ENCODE peak calls at places on chromosomes 5 and 9, in eight cellular contexts. Y, N, U, G, P, E, M and W are unnamed samples.

GRCh38 chr9:20623021-20623747 is 885 bp upstream of the MLLT3 start:
- DNase-seq in P (peak), Y (no peak), G (peak), U (peak), N (peak), M (peak), E (peak), W (no peak)

GRCh38 chr9:133423216-133423615 is 1.0 kb downstream of the ADAMTS13 start:
- DNase-seq in G (no peak), N (no peak), P (peak), E (no peak), M (no peak), Y (no peak), U (no peak), W (no peak)

GRCh38 chr5:95823738-95824609 is 1.4 kb upstream of the GLRX start:
- DNase-seq in G (peak), M (peak), P (peak), U (peak), E (peak), N (peak), Y (peak), W (peak)

GRCh38 chr9:112174223-112174964 is 703 bp downstream of the SUSD1 start:
- DNase-seq in U (peak), E (peak), Y (peak), G (no peak), N (peak), M (no peak), P (peak), W (peak)

GRCh38 chr9:112048924-112049785 is 125.9 kb downstream of the SUSD1 start:
- DNase-seq in G (no peak), U (no peak), P (peak), N (no peak), E (no peak), M (no peak), Y (no peak), W (no peak)

GRCh38 chr5:147451125-147451524 is 58.7 kb downstream of the DPYSL3 start:
- DNase-seq in G (no peak), N (no peak), P (no peak), Y (no peak), U (no peak), E (no peak), M (no peak), W (no peak)

GRCh38 chr5:111830333-111830732 is 73.3 kb upstream of the NREP start:
- DNase-seq in M (no peak), N (no peak), P (peak), Y (no peak), G (no peak), U (no peak), E (no peak), W (peak)

GRCh38 chr9:90915693-90916092 is 114.1 kb downstream of the SYK start:
- DNase-seq in Y (no peak), G (no peak), N (no peak), U (peak), P (peak), E (peak), M (peak), W (peak)

GRCh38 chr9:87874320-87874655 is 8.4 kb upstream of the SPATA31E1 start:
- DNase-seq in Y (no peak), N (no peak), M (no peak), U (no peak), G (no peak), P (no peak), E (no peak), W (no peak)

GRCh38 chr9:125172351-125172750 is 17.3 kb downstream of the PPP6C start:
- DNase-seq in E (no peak), P (no peak), Y (no peak), G (no peak), M (no peak), N (no peak), U (no peak), W (no peak)

GRCh38 chr5:137218471-137218870 is 280.7 kb downstream of the SPOCK1 start:
- DNase-seq in G (no peak), M (no peak), Y (no peak), N (no peak), U (no peak), P (peak), E (peak), W (no peak)

GRCh38 chr9:19161257-19162025 is 34.1 kb upstream of the PLIN2 start:
- DNase-seq in N (no peak), M (peak), E (peak), P (peak), Y (peak), U (peak), G (peak), W (peak)

GRCh38 chr5:56514246-56514645 is 281.1 kb upstream of the ANKRD55 start:
- DNase-seq in U (no peak), G (no peak), E (no peak), Y (no peak), P (no peak), N (no peak), M (no peak), W (no peak)

GRCh38 chr9:101018391-101018990 is 10.0 kb upstream of the PLPPR1 start:
- DNase-seq in P (no peak), Y (no peak), G (no peak), N (no peak), U (no peak), E (no peak), M (no peak), W (no peak)
- TF ChIP-seq POLR2A in P (no peak), Y (no peak), G (no peak), N (no peak), U (no peak), E (no peak), M (no peak), W (no peak)

GRCh38 chr9:113719919-113720318 is 156.2 kb upstream of the ZNF618 start:
- DNase-seq in N (no peak), E (no peak), G (no peak), U (no peak), P (no peak), M (no peak), Y (no peak), W (no peak)
- TF ChIP-seq POLR2A in N (no peak), E (no peak), G (no peak), U (no peak), P (no peak), M (no peak), Y (no peak), W (no peak)

DNA sequence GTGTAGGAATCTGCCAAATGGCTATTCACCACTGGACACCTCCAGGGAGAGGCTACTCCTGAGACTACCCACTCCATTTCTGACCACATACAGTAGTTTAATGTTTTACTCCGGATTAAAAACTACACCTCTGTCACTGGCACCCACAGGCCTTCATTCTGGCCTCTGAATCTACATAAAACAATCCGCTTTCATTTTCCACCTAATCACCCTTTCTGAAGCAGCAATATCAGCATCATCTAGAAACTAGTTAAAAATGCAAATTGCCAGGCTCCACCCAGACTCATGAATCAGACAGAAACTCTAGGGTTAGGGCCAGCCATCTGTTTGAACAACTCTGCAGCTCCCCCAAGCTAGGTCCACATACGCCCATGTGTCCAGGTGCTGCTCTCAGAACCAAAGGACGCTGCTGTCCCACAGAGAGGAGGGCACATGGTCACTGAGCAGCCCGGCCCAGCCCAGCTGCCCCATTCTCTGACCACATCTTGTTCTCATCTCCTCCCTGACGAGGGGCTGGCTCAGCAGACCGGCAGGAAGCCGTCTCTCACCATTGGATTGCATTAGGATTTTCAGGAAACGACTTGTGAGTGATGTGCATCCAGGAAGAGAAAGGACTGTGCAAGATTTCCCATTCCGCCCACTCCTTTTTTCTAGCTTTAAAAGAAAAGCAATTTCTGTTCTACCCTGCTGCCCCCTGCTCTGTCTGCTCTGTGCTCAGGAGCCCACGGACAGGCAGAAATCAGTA is 34.7 kb downstream of the ADAM19 start:
- DNase-seq in E (peak), U (peak), N (peak), G (peak), Y (no peak), P (peak), M (no peak), W (peak)
- TF ChIP-seq POLR2A in E (no peak), U (no peak), N (no peak), G (no peak), Y (no peak), P (no peak), M (no peak), W (no peak)

DNA sequence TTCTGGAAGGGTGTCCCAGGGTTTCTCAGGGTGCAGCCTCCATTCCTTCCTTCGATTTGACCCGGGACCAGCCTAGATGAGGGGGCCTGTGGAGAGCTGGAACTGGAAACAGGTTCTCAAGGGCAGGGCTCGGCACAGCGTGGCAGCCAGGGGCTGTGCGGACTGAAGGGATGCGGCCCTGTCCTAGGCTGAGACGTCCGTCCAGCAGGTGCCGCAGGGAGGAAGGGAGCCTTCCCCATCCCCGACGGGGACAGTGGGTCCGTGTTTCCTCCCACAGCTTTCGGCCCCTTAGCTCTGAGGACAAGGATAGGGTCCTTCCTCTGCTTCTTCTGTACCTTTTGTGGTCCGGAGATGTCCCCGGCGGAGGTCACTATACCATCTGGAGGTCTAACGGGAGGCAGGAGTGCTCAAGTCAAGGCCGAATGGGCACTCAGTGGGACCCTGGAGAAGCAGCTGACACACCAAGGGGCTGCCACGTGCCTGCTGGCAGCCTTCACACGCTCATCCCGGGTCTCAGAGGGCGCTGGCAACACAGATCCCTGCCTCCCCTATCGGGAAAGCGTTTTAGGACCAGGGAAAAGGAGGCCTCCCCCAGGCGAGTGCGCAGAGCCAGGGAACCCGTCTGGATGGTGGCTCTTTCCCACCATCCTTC is 49.9 kb downstream of the USP20 start:
- DNase-seq in G (peak), M (peak), N (peak), E (peak), U (peak), Y (peak), P (no peak), W (no peak)
- TF ChIP-seq POLR2A in G (no peak), M (no peak), N (no peak), E (no peak), U (no peak), Y (no peak), P (no peak), W (no peak)

GRCh38 chr9:127802576-127803443 is at the start of gene FPGS:
- DNase-seq in U (peak), G (peak), Y (peak), N (peak), E (peak), M (peak), P (peak), W (peak)

GRCh38 chr9:127801955-127802575 is 617 bp upstream of the FPGS start:
- DNase-seq in U (no peak), M (no peak), P (no peak), G (no peak), N (no peak), Y (no peak), E (no peak), W (no peak)

GRCh38 chr9:127806871-127807270 is 4.2 kb downstream of the FPGS start:
- DNase-seq in N (no peak), Y (no peak), P (no peak), G (no peak), E (no peak), M (no peak), U (no peak), W (no peak)

GRCh38 chr9:127805620-127806019 is 2.9 kb downstream of the FPGS start:
- DNase-seq in E (no peak), N (peak), M (no peak), Y (peak), G (no peak), P (no peak), U (no peak), W (no peak)

DNA sequence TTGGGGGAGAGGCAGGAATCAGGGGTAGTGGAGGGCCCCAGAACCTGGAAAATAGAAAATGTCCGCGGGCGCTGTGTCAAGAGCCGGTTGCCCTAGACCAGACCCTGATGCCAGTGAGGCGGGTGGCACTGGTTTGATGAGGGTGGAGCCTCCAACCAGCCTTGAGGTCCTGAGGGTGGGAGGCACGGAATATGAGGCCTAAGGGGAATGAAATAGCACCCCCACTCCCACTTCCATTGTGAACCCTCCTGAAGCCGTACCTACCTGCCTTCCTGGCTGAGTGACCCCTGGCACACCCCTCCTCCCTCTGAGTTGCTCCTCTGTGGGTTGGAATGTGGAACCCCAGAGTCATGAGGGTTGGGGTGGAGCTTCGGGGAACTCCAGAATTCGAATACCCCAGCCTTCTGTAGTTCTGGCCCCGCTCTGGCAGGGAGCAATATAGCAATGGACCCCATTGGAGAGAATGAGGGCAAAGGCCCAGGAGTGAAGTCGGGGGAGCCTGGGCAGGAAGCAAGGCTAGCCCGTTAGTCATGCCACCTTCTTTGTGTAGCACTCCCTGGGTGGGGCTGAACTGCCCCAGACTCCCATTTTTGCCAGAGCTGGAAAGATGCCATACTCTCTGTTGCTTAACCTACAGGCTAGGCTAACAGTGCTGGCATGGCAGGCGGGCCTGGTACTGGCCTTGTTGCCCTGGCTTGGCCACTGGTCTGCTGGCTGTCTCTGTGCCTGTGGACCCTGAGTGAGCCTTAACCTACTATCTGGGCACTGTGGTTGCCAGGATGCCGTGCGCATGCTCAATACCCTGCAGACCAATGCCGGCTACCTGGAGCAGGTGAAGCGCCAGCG is 1.0 kb downstream of the FPGS start:
- DNase-seq in N (no peak), E (peak), M (no peak), G (peak), P (no peak), U (peak), Y (no peak), W (peak)
- TF ChIP-seq POLR2A in N (no peak), E (no peak), M (no peak), G (no peak), P (no peak), U (peak), Y (no peak), W (peak)

DNA sequence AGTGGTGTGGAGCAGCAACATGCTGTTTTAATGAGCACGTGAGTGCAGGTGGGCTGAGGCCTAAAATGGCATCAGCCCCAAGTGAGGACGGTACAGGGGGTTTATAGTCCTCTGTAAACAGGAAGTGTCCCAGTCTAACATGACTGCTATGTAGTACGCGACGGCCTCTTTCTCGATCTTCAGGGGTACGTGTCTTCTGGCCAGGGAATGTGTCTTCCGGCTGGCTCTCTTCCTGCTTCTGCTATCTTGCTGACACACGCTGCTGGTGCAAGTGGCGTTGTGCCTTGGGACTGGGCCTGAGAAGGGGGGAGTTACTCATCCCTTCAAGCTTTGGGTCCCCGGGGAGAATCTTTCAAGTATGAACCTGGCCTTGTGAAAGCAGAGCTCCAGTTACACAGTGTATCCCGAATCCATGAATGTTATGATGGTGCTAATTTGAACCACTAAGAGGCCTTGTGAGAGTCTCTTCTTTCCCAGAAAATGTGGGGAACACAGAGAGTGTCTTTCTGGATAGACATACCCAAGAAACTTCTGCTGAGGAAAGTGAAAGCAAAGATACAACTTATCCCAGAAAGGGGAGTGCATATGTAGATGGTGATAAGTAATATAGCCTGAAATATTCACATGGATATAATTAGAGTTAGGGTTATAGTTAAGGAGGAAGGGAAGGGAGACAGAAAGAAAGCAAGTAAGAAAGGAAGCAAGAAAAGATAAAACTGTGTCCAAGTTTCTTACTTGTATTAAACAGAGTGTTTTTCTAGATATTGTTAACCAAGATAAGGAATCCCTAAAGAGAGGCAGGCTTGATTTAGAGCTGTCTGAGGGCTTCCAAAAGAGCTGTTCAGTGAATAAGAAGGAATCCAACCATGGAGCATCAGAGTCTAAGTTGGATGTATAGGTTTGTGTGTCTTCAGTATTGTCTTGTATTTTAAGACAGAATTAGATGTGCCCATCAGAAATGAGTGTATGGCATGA is 35.5 kb upstream of the ANXA2R start:
- DNase-seq in P (no peak), M (no peak), N (no peak), U (no peak), G (no peak), E (no peak), Y (no peak), W (no peak)
- TF ChIP-seq POLR2A in P (no peak), M (no peak), N (no peak), U (no peak), G (no peak), E (no peak), Y (no peak), W (no peak)